ENCODE peak calls at places on chromosomes 12 and 14, in four cellular contexts. W is heart right ventricle, F is uterus, Z is heart left ventricle. C is an unnamed sample.

GRCh38 chr14:50452979-50453705 is 56.5 kb upstream of the CDKL1 start:
- DNase-seq in W (no peak), Z (no peak), F (no peak), C (no peak)

GRCh38 chr14:88005978-88006851 is 1.3 kb downstream of the GPR65 start:
- DNase-seq in Z (no peak), W (no peak), F (no peak), C (no peak)

GRCh38 chr14:65332141-65332871 is 80.2 kb upstream of the FUT8 start:
- DNase-seq in F (no peak), Z (no peak), W (no peak), C (no peak)

GRCh38 chr14:103696466-103697071 is 18.7 kb downstream of the XRCC3 start:
- DNase-seq in W (peak; percentile 81), Z (peak; percentile 86), F (peak; percentile 69), C (no peak)

GRCh38 chr14:70441641-70442040 is 10.3 kb upstream of the ADAM21 start:
- DNase-seq in F (no peak), W (no peak), Z (no peak), C (no peak)

GRCh38 chr12:125314051-125314882 is 249.0 kb downstream of the AACS start:
- DNase-seq in W (no peak), F (no peak), Z (no peak), C (no peak)

GRCh38 chr12:64160021-64160717 is 61.9 kb downstream of the KICS2 start:
- DNase-seq in W (no peak), F (no peak), Z (no peak), C (no peak)

GRCh38 chr14:90599748-90600507 is 203.1 kb downstream of the CALM1 start:
- DNase-seq in W (no peak), F (no peak), Z (no peak), C (no peak)

GRCh38 chr12:41514050-41514449 is 325.9 kb downstream of the PDZRN4 start:
- DNase-seq in F (no peak), Z (no peak), W (no peak), C (no peak)

GRCh38 chr14:100440207-100440631 is 117.1 kb downstream of the SLC25A47 start:
- DNase-seq in Z (peak; percentile 73), F (peak; percentile 79), W (peak; percentile 66), C (no peak)

GRCh38 chr12:8081228-8081920 is 700 bp upstream of the NECAP1 start:
- DNase-seq in W (no peak), F (no peak), Z (no peak), C (no peak)

GRCh38 chr12:6333566-6333965 is 8.3 kb downstream of the TNFRSF1A start:
- DNase-seq in Z (no peak), W (no peak), F (no peak), C (no peak)

GRCh38 chr14:50036211-50036610 is 80.2 kb downstream of the VCPKMT start:
- DNase-seq in W (no peak), Z (no peak), F (no peak), C (no peak)

GRCh38 chr12:96195845-96196451 is 1.8 kb downstream of the ELK3 start:
- DNase-seq in W (peak; percentile 27), F (peak; percentile 47), Z (peak; percentile 71), C (no peak)

GRCh38 chr14:23068792-23069412 is 11.6 kb upstream of the CDH24 start:
- DNase-seq in F (peak; percentile 86), Z (no peak), W (no peak), C (no peak)

GRCh38 chr12:54398995-54399793 is 14.7 kb upstream of the ZNF385A start:
- DNase-seq in F (peak; percentile 90), Z (peak; percentile 92), W (peak; percentile 87), C (no peak)
- H3K36me3 ChIP-seq in F (no peaks in the 10 kb centered on the region), Z (peaks cover 99% of the 10 kb centered on the region), W (peaks cover 100% of the 10 kb centered on the region), C (peaks cover 96% of the 10 kb centered on the region)

DNA sequence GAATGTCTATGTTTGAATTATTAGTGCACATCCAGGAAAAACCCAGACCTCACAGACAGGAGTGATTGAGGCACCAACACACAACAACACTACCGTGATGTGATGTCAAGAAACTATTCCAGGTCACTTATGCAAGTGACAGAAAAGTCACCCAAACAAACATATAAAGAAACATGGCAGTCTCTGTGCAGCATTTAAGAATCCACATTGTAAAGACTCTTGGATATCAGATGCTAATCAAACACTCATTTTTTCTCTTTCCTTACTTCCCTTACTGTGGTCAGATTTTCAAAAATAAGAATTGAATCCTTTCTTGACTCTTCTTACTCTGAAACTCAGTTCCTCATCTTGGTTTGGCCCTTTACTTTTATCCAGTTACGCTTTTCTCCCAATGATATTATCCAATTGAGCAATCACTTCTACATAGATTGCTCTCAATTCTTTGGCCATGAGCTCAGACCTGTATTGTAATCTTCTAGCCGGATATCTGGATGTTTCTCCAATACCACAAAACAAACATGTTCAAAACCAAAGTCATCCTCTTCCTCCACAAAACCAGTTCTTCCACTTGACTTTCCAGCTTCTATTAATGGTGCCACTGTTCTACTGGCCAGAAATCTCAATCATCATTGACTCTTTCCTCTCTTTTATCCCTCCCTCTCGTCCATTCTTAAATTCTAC is 115.4 kb downstream of the DUSP6 start:
- DNase-seq in W (no peak), F (no peak), Z (no peak), C (no peak)
- H3K4me1 ChIP-seq in W (no peaks in the 10 kb centered on the region), F (no peaks in the 10 kb centered on the region), Z (no peaks in the 10 kb centered on the region), C (peaks cover 8% of the 10 kb centered on the region)

GRCh38 chr12:29672580-29672979 is 111.2 kb downstream of the TMTC1 start:
- DNase-seq in F (no peak), W (no peak), Z (no peak), C (no peak)

GRCh38 chr12:29674463-29674862 is 109.3 kb downstream of the TMTC1 start:
- DNase-seq in Z (no peak), W (no peak), F (no peak), C (no peak)

GRCh38 chr12:29671742-29672141 is 112.0 kb downstream of the TMTC1 start:
- DNase-seq in F (no peak), W (no peak), Z (no peak), C (no peak)

GRCh38 chr12:29676676-29677075 is 107.1 kb downstream of the TMTC1 start:
- DNase-seq in F (no peak), Z (no peak), W (no peak), C (no peak)

DNA sequence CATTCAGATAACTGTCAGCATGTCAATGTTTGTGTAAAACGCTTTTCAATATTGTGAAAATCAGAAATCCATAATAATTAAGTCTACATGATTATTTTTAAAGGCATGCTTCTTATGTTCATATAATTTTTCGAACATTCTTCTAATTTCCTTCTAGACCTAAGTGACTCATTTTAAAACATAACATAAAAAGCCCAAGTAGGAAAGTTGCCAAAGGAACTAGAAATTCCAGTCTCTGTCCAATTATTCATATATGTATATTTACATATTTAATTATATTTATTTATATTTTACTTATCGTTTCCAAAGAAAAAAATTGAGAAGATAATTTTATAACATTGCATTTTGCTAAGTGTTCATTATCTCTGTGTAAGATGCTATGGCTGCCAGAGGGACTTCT is 110.4 kb downstream of the TMTC1 start:
- DNase-seq in W (no peak), F (no peak), Z (no peak), C (no peak)
- H3K4me3 ChIP-seq in W (no peak overlapping the region), F (no peak overlapping the region), Z (no peak overlapping the region), C (no peak overlapping the region)

DNA sequence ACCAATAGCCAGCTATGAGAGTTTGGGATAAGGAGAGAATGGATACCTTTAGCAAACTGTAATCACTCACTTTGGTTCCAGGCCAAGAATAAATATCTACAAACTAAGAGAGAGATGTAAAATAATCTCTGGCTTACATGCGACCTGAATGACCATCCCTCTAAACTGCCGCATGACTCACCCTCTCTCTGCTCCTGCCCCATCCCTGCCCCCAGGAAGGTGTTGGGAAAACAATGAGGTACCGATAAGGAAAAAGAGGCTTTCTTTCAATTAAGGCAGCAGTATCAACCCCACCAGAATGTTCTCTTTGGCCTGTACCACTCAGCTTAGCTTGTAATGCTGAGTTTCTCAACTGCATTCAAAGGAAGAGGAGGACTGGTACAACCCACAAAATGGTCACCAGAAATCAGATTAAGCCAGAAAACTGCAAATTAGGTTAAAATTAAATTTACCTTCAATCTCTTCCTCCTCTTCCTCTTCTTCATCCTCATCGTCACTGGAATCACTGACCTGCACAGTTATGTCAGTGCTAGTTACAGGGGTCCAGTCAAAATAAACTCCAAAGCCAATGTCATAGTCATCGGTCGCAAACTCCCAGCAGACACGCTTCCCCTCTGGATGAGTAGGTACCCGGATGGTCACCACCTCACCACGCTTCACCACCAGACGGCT is 22.0 kb downstream of the GSTZ1 start:
- DNase-seq in F (no peak), Z (no peak), W (no peak), C (no peak)
- H3K36me3 ChIP-seq in F (no peaks in the 10 kb centered on the region), Z (peaks cover 50% of the 10 kb centered on the region), W (peaks cover 50% of the 10 kb centered on the region), C (peaks cover 29% of the 10 kb centered on the region)

GRCh38 chr14:101596742-101597141 is 35.4 kb downstream of the DIO3 start:
- DNase-seq in F (no peak), Z (no peak), W (no peak), C (no peak)
- H3K4me1 ChIP-seq in F (no peaks in the 10 kb centered on the region), Z (no peaks in the 10 kb centered on the region), W (no peaks in the 10 kb centered on the region), C (no peaks in the 10 kb centered on the region)

GRCh38 chr14:97888331-97888730 is 1091.1 kb downstream of the VRK1 start:
- DNase-seq in Z (no peak), W (no peak), F (no peak), C (no peak)

GRCh38 chr14:97891515-97891914 is 1094.3 kb downstream of the VRK1 start:
- DNase-seq in Z (no peak), W (no peak), F (no peak), C (no peak)

DNA sequence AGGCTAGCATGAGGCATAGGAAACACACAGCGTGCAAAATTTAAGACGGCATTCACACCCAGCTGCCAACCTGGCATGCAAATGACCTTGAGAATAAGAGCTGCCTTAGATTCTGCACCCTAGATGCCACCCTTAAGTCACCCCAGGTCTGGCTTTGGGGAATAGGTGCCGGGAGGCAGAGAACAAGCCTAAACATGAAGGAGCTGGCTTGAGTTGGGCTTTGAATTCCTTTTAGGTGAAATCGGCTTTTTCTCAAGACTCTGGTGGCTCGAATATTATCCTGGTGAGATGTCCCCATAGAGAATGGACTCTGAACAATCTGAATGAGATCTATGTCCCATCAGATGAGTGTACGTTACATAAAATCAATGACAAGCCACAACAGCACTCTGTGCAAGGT is 1090.5 kb downstream of the VRK1 start:
- DNase-seq in F (no peak), W (no peak), Z (no peak), C (no peak)
- H3K4me3 ChIP-seq in F (no peak overlapping the region), W (no peak overlapping the region), Z (no peak overlapping the region), C (no peak overlapping the region)

GRCh38 chr12:57195655-57196371 is 20.8 kb upstream of the NXPH4 start:
- DNase-seq in W (no peak), F (no peak), Z (no peak), C (no peak)

GRCh38 chr12:57195186-57195585 is 21.4 kb upstream of the NXPH4 start:
- DNase-seq in F (no peak), Z (no peak), W (no peak), C (no peak)

GRCh38 chr12:57192920-57193319 is 23.7 kb upstream of the NXPH4 start:
- DNase-seq in W (no peak), F (no peak), Z (no peak), C (no peak)

GRCh38 chr12:57193706-57194245 is 22.8 kb upstream of the NXPH4 start:
- DNase-seq in F (no peak), W (no peak), Z (no peak), C (no peak)

GRCh38 chr12:57194253-57194652 is 22.3 kb upstream of the NXPH4 start:
- DNase-seq in F (no peak), Z (no peak), W (peak; percentile 13), C (no peak)
- H3K36me3 ChIP-seq in F (no peaks in the 10 kb centered on the region), Z (peaks cover 97% of the 10 kb centered on the region), W (peaks cover 100% of the 10 kb centered on the region), C (peaks cover 93% of the 10 kb centered on the region)